ENCODE peak calls at places on chromosomes 11 and 22, in four cellular contexts. V is K562, U is GM12878, P is HepG2. D is an unnamed sample.

GRCh38 chr22:44091021-44091721 is 67.1 kb downstream of the PARVB start:
- DNase-seq in U (no peak), V (peak), P (peak), D (no peak)

GRCh38 chr11:66840317-66841091 is 2.7 kb upstream of the RCE1 start:
- DNase-seq in V (no peak), P (no peak), U (no peak), D (no peak)

GRCh38 chr11:34495724-34496377 is 17.7 kb downstream of the ELF5 start:
- DNase-seq in U (no peak), V (no peak), P (peak), D (no peak)

GRCh38 chr11:126226334-126227084 is 14.9 kb downstream of the FAM118B start:
- DNase-seq in P (no peak), V (no peak), U (no peak), D (no peak)

GRCh38 chr11:117830674-117831351 is 6.3 kb upstream of the FXYD2 start:
- DNase-seq in V (no peak), U (no peak), P (no peak), D (no peak)

GRCh38 chr11:12137938-12138731 is 27.7 kb downstream of the MICAL2 start:
- DNase-seq in U (no peak), V (no peak), P (no peak), D (no peak)

GRCh38 chr22:36463783-36464184 is 17.7 kb downstream of the TXN2 start:
- DNase-seq in U (no peak), V (no peak), P (no peak), D (no peak)

GRCh38 chr11:6387811-6388599 is 2.3 kb upstream of the SMPD1 start:
- DNase-seq in U (no peak), V (no peak), P (peak), D (no peak)

GRCh38 chr11:120413480-120413879 is 77.3 kb downstream of the ARHGEF12 start:
- DNase-seq in P (no peak), U (no peak), V (no peak), D (no peak)

GRCh38 chr22:46049726-46050450 is 72.9 kb upstream of the WNT7B start:
- DNase-seq in P (no peak), V (no peak), U (no peak), D (peak)

GRCh38 chr11:61816736-61817455 is at the start of gene FADS1:
- DNase-seq in P (peak), V (peak), U (peak), D (peak)

GRCh38 chr11:113519989-113520613 is 44.9 kb upstream of the DRD2 start:
- DNase-seq in P (no peak), V (no peak), U (no peak), D (no peak)

GRCh38 chr11:76786053-76787014 is 3.2 kb downstream of the TSKU start:
- DNase-seq in V (no peak), P (no peak), U (no peak), D (no peak)

GRCh38 chr11:114348200-114349191 is 51.8 kb downstream of the C11orf71 start:
- DNase-seq in P (peak), V (no peak), U (no peak), D (peak)

GRCh38 chr11:111327908-111328624 is 29.7 kb downstream of the POU2AF3 start:
- DNase-seq in U (no peak), V (no peak), P (no peak), D (no peak)

GRCh38 chr22:38513063-38513462 is 7.0 kb upstream of the DDX17 start:
- DNase-seq in U (no peak), V (peak), P (peak), D (peak)

GRCh38 chr11:70876685-70877084 is 375.7 kb downstream of the SHANK2 start:
- DNase-seq in U (no peak), V (no peak), P (no peak), D (no peak)

GRCh38 chr11:1531418-1531817 is 40.7 kb downstream of the DUSP8 start:
- DNase-seq in V (no peak), P (no peak), U (no peak), D (no peak)

DNA sequence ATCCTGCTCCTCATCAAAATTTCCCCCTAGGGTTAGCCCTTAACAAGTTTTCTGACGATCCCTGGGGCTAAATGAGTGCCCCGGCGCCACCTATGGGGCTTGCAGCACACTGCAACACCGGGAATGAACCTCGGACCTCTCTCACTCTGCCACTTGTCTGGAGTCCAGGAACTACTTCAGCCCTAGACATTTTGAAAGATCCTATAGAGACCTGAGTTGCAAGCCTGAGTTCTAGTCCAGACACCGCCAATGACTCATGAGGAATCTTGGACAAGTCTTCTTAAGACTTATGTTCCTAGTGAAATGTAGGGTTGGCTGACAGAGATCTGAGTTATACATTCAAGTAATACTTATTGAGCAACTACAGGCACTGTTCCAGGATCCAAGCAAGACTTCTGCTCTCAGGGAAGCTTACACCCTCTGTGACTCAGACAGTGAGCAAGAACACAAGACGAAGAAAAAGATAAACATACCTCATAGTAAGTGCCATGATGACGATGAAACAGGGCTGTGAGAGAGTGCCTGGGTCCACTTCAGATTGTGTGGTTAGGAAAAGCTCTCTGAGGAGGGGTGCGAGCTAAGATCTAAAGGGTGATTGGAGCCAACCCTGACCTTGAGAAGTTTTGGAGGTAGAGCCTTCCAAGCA is 10.2 kb upstream of the STK33 start:
- DNase-seq in P (peak), V (peak), U (no peak), D (peak)
- TF ChIP-seq CREM in P (no peak), V (no peak), U (no peak), D (no peak)

GRCh38 chr22:50074551-50075042 is 10.6 kb downstream of the MLC1 start:
- DNase-seq in V (no peak), U (no peak), P (no peak), D (no peak)
- TF ChIP-seq CREM in V (no peak), U (no peak), P (no peak), D (no peak)

GRCh38 chr11:26204110-26204509 is 127.8 kb upstream of the ANO3 start:
- DNase-seq in V (no peak), P (no peak), U (no peak), D (no peak)
- TF ChIP-seq CREM in V (no peak), P (no peak), U (no peak), D (no peak)

GRCh38 chr11:45405916-45406670 is 120.0 kb upstream of the SYT13 start:
- DNase-seq in V (no peak), P (no peak), U (no peak), D (no peak)
- TF ChIP-seq CREM in V (no peak), P (no peak), U (no peak), D (no peak)

D was measured in WTC11.